ENCODE peak calls at places on chromosomes 3 and 15, in six cellular contexts. C is brain microvascular endothelial cell, W is mesothelial cell of epicardium, G is WERI-Rb-1, N is A549, K is OCI-LY7. L is an unnamed sample.

GRCh38 chr3:153734777-153735551 is 386.2 kb upstream of the ARHGEF26 start:
- DNase-seq in C (no peak), W (no peak), G (no peak), N (peak; percentile 80), K (no peak), L (no peak)

GRCh38 chr15:38072007-38072506 is 137.6 kb downstream of the TMCO5A start:
- DNase-seq in C (no peak), W (no peak), G (no peak), N (no peak), K (no peak), L (no peak)

GRCh38 chr3:56119575-56120349 is 348.5 kb downstream of the ERC2 start:
- DNase-seq in C (no peak), W (no peak), G (no peak), N (no peak), K (no peak), L (no peak)

GRCh38 chr3:46280105-46280797 is 38.0 kb downstream of the CCR3 start:
- DNase-seq in C (peak; percentile 66), W (no peak), G (no peak), N (no peak), K (no peak), L (no peak)

GRCh38 chr3:43288366-43288765 is 2.0 kb downstream of the SNRK start:
- DNase-seq in C (no peak), W (no peak), G (no peak), N (no peak), K (peak; percentile 51), L (no peak)

GRCh38 chr3:141938011-141938350 is 61.5 kb downstream of the ATP1B3 start:
- DNase-seq in C (no peak), W (no peak), G (no peak), N (no peak), K (no peak), L (no peak)

GRCh38 chr3:3705090-3705775 is 94.0 kb upstream of the LRRN1 start:
- DNase-seq in C (no peak), W (no peak), G (no peak), N (no peak), K (no peak), L (no peak)

GRCh38 chr3:186520957-186521842 is 23.0 kb downstream of the CRYGS start:
- DNase-seq in C (no peak), W (no peak), G (no peak), N (no peak), K (peak; percentile 80), L (no peak)

GRCh38 chr3:136751259-136752045 is 726 bp downstream of the STAG1 start:
- DNase-seq in C (peak; percentile 70), W (peak; percentile 53), G (peak; percentile 81), N (peak; percentile 78), K (peak; percentile 80), L (peak; percentile 59)

GRCh38 chr15:36449084-36449661 is 130.3 kb upstream of the CDIN1 start:
- DNase-seq in C (no peak), W (no peak), G (peak; percentile 34), N (peak; percentile 42), K (no peak), L (no peak)

GRCh38 chr3:139455855-139456254 is 20.5 kb downstream of the RBP2 start:
- DNase-seq in C (no peak), W (no peak), G (no peak), N (no peak), K (no peak), L (no peak)

GRCh38 chr15:28873585-28874139 is 12.1 kb upstream of the APBA2 start:
- DNase-seq in C (no peak), W (no peak), G (no peak), N (no peak), K (no peak), L (no peak)

GRCh38 chr3:50010959-50011358 is 71.0 kb downstream of the RBM6 start:
- DNase-seq in C (peak; percentile 27), W (no peak), G (no peak), N (no peak), K (no peak), L (no peak)

GRCh38 chr3:62615258-62615840 is 242.0 kb upstream of the FEZF2 start:
- DNase-seq in C (no peak), W (no peak), G (no peak), N (no peak), K (no peak), L (no peak)

DNA sequence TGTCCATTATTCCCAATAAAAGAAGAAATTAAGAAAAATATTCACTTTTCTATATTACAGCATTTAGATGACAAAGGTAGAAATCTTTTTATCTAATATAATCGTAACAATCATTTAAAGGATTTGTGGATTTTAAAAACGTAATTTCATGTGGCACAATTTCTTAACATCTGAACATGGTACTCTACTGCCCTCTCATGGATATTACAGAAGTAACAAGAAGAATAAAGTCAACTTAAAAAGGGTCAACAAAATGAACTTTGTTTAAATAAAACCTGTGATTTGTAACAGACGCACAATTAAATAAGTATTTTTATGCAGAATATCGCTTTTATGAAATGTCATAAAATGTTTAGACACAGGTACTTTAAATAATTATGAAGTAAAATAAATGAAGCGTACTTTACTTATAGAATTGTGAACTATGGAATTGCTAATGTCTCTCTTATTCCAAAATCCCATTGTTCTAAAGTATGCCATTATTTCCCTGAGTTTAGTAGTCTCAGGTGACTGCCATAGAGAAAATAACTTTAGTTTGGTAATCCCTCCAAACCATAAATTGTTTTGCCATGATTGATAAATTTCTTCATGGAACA is 366.8 kb upstream of the ZNF385D start:
- DNase-seq in C (no peak), W (no peak), G (no peak), N (peak; percentile 53), K (peak; percentile 38), L (no peak)
- TF ChIP-seq CTCF in C (peak; percentile 26), W (peak; percentile 84), G (no peak), N (peak; percentile 63), K (peak; percentile 88), L (peak; percentile 27)

GRCh38 chr3:100006570-100007271 is 107.6 kb downstream of the FILIP1L start:
- DNase-seq in C (peak; percentile 20), W (no peak), G (no peak), N (peak; percentile 7), K (no peak), L (no peak)
- TF ChIP-seq CTCF in C (peak; percentile 11), W (no peak), G (no peak), N (no peak), K (no peak), L (peak; percentile 17)

GRCh38 chr3:155738580-155739076 is 6.2 kb downstream of the PLCH1 start:
- DNase-seq in C (no peak), W (no peak), G (no peak), N (no peak), K (no peak), L (no peak)

GRCh38 chr3:155741598-155741997 is 3.3 kb downstream of the PLCH1 start:
- DNase-seq in C (no peak), W (no peak), G (no peak), N (no peak), K (no peak), L (no peak)

GRCh38 chr3:155741081-155741480 is 3.8 kb downstream of the PLCH1 start:
- DNase-seq in C (no peak), W (no peak), G (no peak), N (no peak), K (no peak), L (no peak)

GRCh38 chr3:155737844-155738460 is 6.9 kb downstream of the PLCH1 start:
- DNase-seq in C (no peak), W (no peak), G (no peak), N (peak; percentile 95), K (no peak), L (peak; percentile 53)

DNA sequence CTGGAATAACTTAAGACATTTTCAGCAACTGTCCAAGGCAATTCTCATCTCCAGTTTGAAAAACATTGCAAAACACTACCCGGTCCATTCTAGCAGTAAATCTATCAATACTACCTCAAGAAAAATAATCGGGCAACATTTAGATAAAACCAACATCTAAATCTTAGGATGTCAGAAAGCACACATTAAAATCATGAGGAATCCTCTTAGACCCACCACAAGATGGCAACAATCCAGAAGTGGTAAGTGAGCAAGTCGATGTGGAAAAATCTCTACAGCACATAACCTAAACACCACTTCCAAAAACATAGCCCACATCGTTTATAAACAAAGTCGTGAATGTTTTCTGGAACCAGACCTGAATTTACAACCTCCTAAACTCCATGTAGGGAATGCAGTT is 5.7 kb downstream of the PLCH1 start:
- DNase-seq in C (no peak), W (no peak), G (no peak), N (peak; percentile 51), K (peak; percentile 26), L (no peak)
- TF ChIP-seq CTCF in C (peak; percentile 11), W (no peak), G (peak; percentile 21), N (peak; percentile 37), K (peak; percentile 57), L (no peak)

GRCh38 chr15:89007989-89008388 is 80.3 kb upstream of the ABHD2 start:
- DNase-seq in C (no peak), W (no peak), G (no peak), N (no peak), K (no peak), L (no peak)

GRCh38 chr15:89004726-89005030 is 83.6 kb upstream of the ABHD2 start:
- DNase-seq in C (no peak), W (no peak), G (no peak), N (no peak), K (no peak), L (no peak)

GRCh38 chr15:89002830-89003229 is 85.4 kb upstream of the ABHD2 start:
- DNase-seq in C (no peak), W (no peak), G (no peak), N (no peak), K (no peak), L (no peak)

GRCh38 chr15:89002281-89002761 is 85.9 kb upstream of the ABHD2 start:
- DNase-seq in C (peak; percentile 70), W (no peak), G (no peak), N (peak; percentile 72), K (no peak), L (no peak)

DNA sequence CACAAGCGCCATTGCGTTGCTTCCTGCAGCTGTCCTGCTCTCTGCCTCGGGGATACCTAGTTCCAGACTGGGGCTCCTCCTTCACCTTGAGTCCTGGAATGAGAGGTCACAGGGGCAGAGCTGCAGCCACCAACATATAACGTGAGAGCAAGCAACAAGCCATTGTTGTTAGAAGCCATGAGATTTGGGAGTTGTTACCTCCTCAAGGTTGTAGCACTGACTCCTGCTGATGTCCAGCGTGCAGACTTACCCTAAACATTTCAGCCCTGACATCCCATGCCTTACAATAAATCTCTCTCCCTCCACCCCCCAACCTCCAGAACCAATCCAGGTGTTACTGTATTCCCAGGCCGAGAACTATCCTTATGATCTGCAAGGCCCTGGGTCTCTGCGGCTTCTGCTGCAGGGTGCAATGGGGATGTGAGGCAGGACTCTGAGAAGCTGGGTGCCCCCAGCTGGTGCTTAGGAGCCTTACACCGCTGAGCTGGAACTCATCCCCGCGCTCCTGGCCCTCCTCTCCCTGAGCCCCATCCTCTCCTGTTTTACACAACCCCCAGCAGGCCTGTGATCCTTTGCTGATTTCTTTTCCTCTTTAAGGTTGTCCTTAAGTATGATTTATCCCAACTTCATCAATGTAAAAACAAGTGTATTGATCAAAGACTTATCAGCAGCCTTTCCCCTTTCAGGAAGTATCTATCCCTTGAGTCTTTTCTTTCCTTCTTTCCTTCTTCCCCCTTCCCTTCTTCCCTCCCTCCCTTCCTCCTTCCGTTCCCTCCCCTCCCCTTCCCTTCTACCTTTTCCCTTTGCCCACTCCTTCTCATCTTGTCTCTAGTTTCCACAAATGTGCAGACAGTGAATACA is 84.2 kb upstream of the ABHD2 start:
- DNase-seq in C (peak; percentile 58), W (no peak), G (peak; percentile 72), N (peak; percentile 79), K (peak; percentile 11), L (no peak)
- TF ChIP-seq CTCF in C (peak; percentile 80), W (no peak), G (peak; percentile 82), N (peak; percentile 62), K (peak; percentile 53), L (no peak)

GRCh38 chr3:177481329-177481728 is 284.0 kb upstream of the TBL1XR1 start:
- DNase-seq in C (no peak), W (no peak), G (no peak), N (no peak), K (peak; percentile 10), L (no peak)
- TF ChIP-seq CTCF in C (no peak), W (no peak), G (no peak), N (no peak), K (no peak), L (no peak)

L was measured in prostate gland.